ENCODE peak calls at places on chromosomes 2 and 18, in four cellular contexts. Z, H, X and C are unnamed samples.

GRCh38 chr2:234517971-234518370 is 21.1 kb upstream of the ARL4C start:
- DNase-seq in Z (no peak), H (no peak), X (no peak), C (no peak)

GRCh38 chr2:206452242-206452641 is 8.9 kb downstream of the ADAM23 start:
- DNase-seq in Z (no peak), H (no peak), X (no peak), C (no peak)

GRCh38 chr18:68177807-68178702 is 536.9 kb downstream of the TMX3 start:
- DNase-seq in Z (no peak), H (peak; percentile 85), X (no peak), C (no peak)

GRCh38 chr18:46369323-46369722 is 265.1 kb downstream of the HAUS1 start:
- DNase-seq in Z (no peak), H (no peak), X (no peak), C (no peak)

GRCh38 chr2:172169611-172170010 is 66.9 kb upstream of the DLX2 start:
- DNase-seq in Z (no peak), H (no peak), X (no peak), C (no peak)

GRCh38 chr2:124970065-124970464 is 945.0 kb downstream of the CNTNAP5 start:
- DNase-seq in Z (no peak), H (peak; percentile 22), X (no peak), C (no peak)

GRCh38 chr2:207632575-207633492 is 7.6 kb upstream of the METTL21A start:
- DNase-seq in Z (no peak), H (peak; percentile 92), X (peak; percentile 89), C (no peak)

GRCh38 chr18:60691061-60691460 is 318.5 kb upstream of the MC4R start:
- DNase-seq in Z (no peak), H (no peak), X (no peak), C (no peak)

GRCh38 chr18:35039633-35040032 is 1.6 kb upstream of the MAPRE2 start:
- DNase-seq in Z (no peak), H (peak; percentile 55), X (no peak), C (no peak)

GRCh38 chr2:43258547-43259156 is 32.2 kb upstream of the ZFP36L2 start:
- DNase-seq in Z (no peak), H (no peak), X (no peak), C (no peak)

GRCh38 chr2:191869178-191869577 is 22.3 kb upstream of the CAVIN2 start:
- DNase-seq in Z (no peak), H (peak; percentile 34), X (peak; percentile 75), C (no peak)

GRCh38 chr2:20661028-20661980 is 5.6 kb upstream of the GDF7 start:
- DNase-seq in Z (peak; percentile 54), H (peak; percentile 83), X (peak; percentile 86), C (no peak)

GRCh38 chr18:41226186-41226585 is 728.8 kb upstream of the PIK3C3 start:
- DNase-seq in Z (no peak), H (peak; percentile 93), X (no peak), C (no peak)

GRCh38 chr2:18830962-18831361 is 241.6 kb upstream of the NT5C1B start:
- DNase-seq in Z (no peak), H (no peak), X (no peak), C (no peak)

GRCh38 chr2:209476367-209477191 is 52.7 kb downstream of the MAP2 start:
- DNase-seq in Z (no peak), H (peak; percentile 45), X (peak; percentile 25), C (peak; percentile 26)

GRCh38 chr18:32911660-32912284 is 138.9 kb upstream of the KLHL14 start:
- DNase-seq in Z (no peak), H (peak; percentile 86), X (no peak), C (no peak)

GRCh38 chr2:51165534-51166260 is 133.8 kb upstream of the NRXN1 start:
- DNase-seq in Z (no peak), H (no peak), X (no peak), C (no peak)

GRCh38 chr2:26989156-26989555 is 18.7 kb downstream of the MAPRE3 start:
- DNase-seq in Z (no peak), H (peak; percentile 24), X (no peak), C (no peak)

GRCh38 chr2:177589191-177589590 is 196.6 kb downstream of the AGPS start:
- DNase-seq in Z (no peak), H (no peak), X (no peak), C (no peak)

GRCh38 chr18:52992041-52992440 is 652.0 kb downstream of the DCC start:
- DNase-seq in Z (no peak), H (no peak), X (peak; percentile 6), C (no peak)

GRCh38 chr2:152588911-152589310 is 128.3 kb downstream of the PRPF40A start:
- DNase-seq in Z (no peak), H (no peak), X (no peak), C (no peak)

GRCh38 chr2:13000644-13001375 is 284.1 kb downstream of the TRIB2 start:
- DNase-seq in Z (no peak), H (no peak), X (no peak), C (no peak)

GRCh38 chr2:32835148-32835547 is 111.6 kb upstream of the LTBP1 start:
- DNase-seq in Z (no peak), H (no peak), X (no peak), C (no peak)

GRCh38 chr18:12520442-12520992 is 112.8 kb downstream of the PRELID3A start:
- DNase-seq in Z (no peak), H (no peak), X (no peak), C (no peak)

GRCh38 chr2:170493698-170494097 is 221.4 kb upstream of the SP5 start:
- DNase-seq in Z (no peak), H (peak; percentile 12), X (no peak), C (no peak)

GRCh38 chr2:30298302-30298701 is 67.0 kb downstream of the LBH start:
- DNase-seq in Z (no peak), H (no peak), X (no peak), C (no peak)

GRCh38 chr18:9508446-9509025 is 33.2 kb downstream of the RALBP1 start:
- DNase-seq in Z (no peak), H (no peak), X (no peak), C (no peak)

GRCh38 chr2:15146960-15147359 is 414.2 kb downstream of the NBAS start:
- DNase-seq in Z (no peak), H (no peak), X (peak; percentile 9), C (no peak)

GRCh38 chr18:76429262-76430126 is 65.5 kb downstream of the ZNF516 start:
- DNase-seq in Z (no peak), H (peak; percentile 52), X (peak; percentile 14), C (no peak)

GRCh38 chr2:119283873-119284331 is 60.3 kb downstream of the STEAP3 start:
- DNase-seq in Z (no peak), H (peak; percentile 90), X (no peak), C (no peak)

GRCh38 chr18:31942301-31942998 is 478 bp downstream of the TRAPPC8 start:
- DNase-seq in Z (peak; percentile 5), H (peak; percentile 56), X (peak; percentile 1), C (peak; percentile 68)

GRCh38 chr2:60453896-60454295 is 99.6 kb downstream of the BCL11A start:
- DNase-seq in Z (no peak), H (no peak), X (no peak), C (no peak)

GRCh38 chr2:152534460-152535131 is 182.7 kb downstream of the PRPF40A start:
- DNase-seq in Z (no peak), H (no peak), X (no peak), C (no peak)

GRCh38 chr2:38168710-38169480 is 92.9 kb upstream of the CYP1B1 start:
- DNase-seq in Z (no peak), H (peak; percentile 62), X (no peak), C (no peak)